ENCODE peak calls at places on chromosomes 1 and 21, in eight cellular contexts. One of them, this sample, is unnamed.

GRCh38 chr1:180863158-180863775 is 49.4 kb upstream of the KIAA1614 start:
- DNase-seq in ovary: no peak
- DNase-seq in HCT116: peak; percentile 43
- DNase-seq in breast epithelium: no peak
- DNase-seq in NB4: peak; percentile 45
- DNase-seq in gastrocnemius medialis: no peak
- DNase-seq in spleen: no peak
- DNase-seq in stomach: no peak
- DNase-seq in this sample: no peak

GRCh38 chr1:2276803-2277580 is 48.9 kb downstream of the SKI start:
- DNase-seq in ovary: no peak
- DNase-seq in HCT116: no peak
- DNase-seq in breast epithelium: no peak
- DNase-seq in NB4: no peak
- DNase-seq in gastrocnemius medialis: no peak
- DNase-seq in spleen: no peak
- DNase-seq in stomach: no peak
- DNase-seq in this sample: no peak

GRCh38 chr1:70156529-70157120 is 48.8 kb downstream of the LRRC40 start:
- DNase-seq in ovary: no peak
- DNase-seq in HCT116: no peak
- DNase-seq in breast epithelium: no peak
- DNase-seq in NB4: no peak
- DNase-seq in gastrocnemius medialis: no peak
- DNase-seq in spleen: no peak
- DNase-seq in stomach: no peak
- DNase-seq in this sample: no peak

GRCh38 chr1:67970088-67970487 is 80.3 kb downstream of the DIRAS3 start:
- DNase-seq in ovary: no peak
- DNase-seq in HCT116: peak; percentile 63
- DNase-seq in breast epithelium: no peak
- DNase-seq in NB4: no peak
- DNase-seq in gastrocnemius medialis: no peak
- DNase-seq in spleen: no peak
- DNase-seq in stomach: no peak
- DNase-seq in this sample: no peak

GRCh38 chr21:35136586-35137254 is 87.6 kb upstream of the RUNX1 start:
- DNase-seq in ovary: no peak
- DNase-seq in HCT116: peak; percentile 72
- DNase-seq in breast epithelium: no peak
- DNase-seq in NB4: no peak
- DNase-seq in gastrocnemius medialis: no peak
- DNase-seq in spleen: no peak
- DNase-seq in stomach: peak; percentile 31
- DNase-seq in this sample: peak; percentile 63

GRCh38 chr1:107076846-107077245 is 20.4 kb downstream of the PRMT6 start:
- DNase-seq in ovary: no peak
- DNase-seq in HCT116: peak; percentile 26
- DNase-seq in breast epithelium: no peak
- DNase-seq in NB4: peak; percentile 36
- DNase-seq in gastrocnemius medialis: no peak
- DNase-seq in spleen: no peak
- DNase-seq in stomach: no peak
- DNase-seq in this sample: peak; percentile 43

GRCh38 chr1:175824079-175824478 is 80.7 kb upstream of the TNR start:
- DNase-seq in ovary: no peak
- DNase-seq in HCT116: no peak
- DNase-seq in breast epithelium: no peak
- DNase-seq in NB4: peak; percentile 25
- DNase-seq in gastrocnemius medialis: no peak
- DNase-seq in spleen: no peak
- DNase-seq in stomach: no peak
- DNase-seq in this sample: no peak

GRCh38 chr21:27590271-27590670 is 623.4 kb upstream of the ADAMTS5 start:
- DNase-seq in ovary: no peak
- DNase-seq in HCT116: no peak
- DNase-seq in breast epithelium: no peak
- DNase-seq in NB4: peak; percentile 14
- DNase-seq in gastrocnemius medialis: peak; percentile 23
- DNase-seq in spleen: no peak
- DNase-seq in stomach: no peak
- DNase-seq in this sample: peak; percentile 37

GRCh38 chr1:179251675-179252074 is 22.2 kb upstream of the ABL2 start:
- DNase-seq in ovary: no peak
- DNase-seq in HCT116: no peak
- DNase-seq in breast epithelium: no peak
- DNase-seq in NB4: peak; percentile 39
- DNase-seq in gastrocnemius medialis: no peak
- DNase-seq in spleen: no peak
- DNase-seq in stomach: no peak
- DNase-seq in this sample: peak; percentile 19

GRCh38 chr1:170619167-170620030 is 44.5 kb upstream of the PRRX1 start:
- DNase-seq in ovary: no peak
- DNase-seq in HCT116: no peak
- DNase-seq in breast epithelium: no peak
- DNase-seq in NB4: no peak
- DNase-seq in gastrocnemius medialis: peak; percentile 22
- DNase-seq in spleen: no peak
- DNase-seq in stomach: no peak
- DNase-seq in this sample: peak; percentile 6

GRCh38 chr1:98034505-98034904 is 113.7 kb upstream of the DPYD start:
- DNase-seq in ovary: no peak
- DNase-seq in HCT116: no peak
- DNase-seq in breast epithelium: no peak
- DNase-seq in NB4: no peak
- DNase-seq in gastrocnemius medialis: no peak
- DNase-seq in spleen: no peak
- DNase-seq in stomach: no peak
- DNase-seq in this sample: no peak

GRCh38 chr1:59498640-59499039 is 201.7 kb downstream of the FGGY start:
- DNase-seq in ovary: no peak
- DNase-seq in HCT116: no peak
- DNase-seq in breast epithelium: no peak
- DNase-seq in NB4: peak; percentile 51
- DNase-seq in gastrocnemius medialis: no peak
- DNase-seq in spleen: no peak
- DNase-seq in stomach: no peak
- DNase-seq in this sample: no peak

GRCh38 chr1:40039245-40039756 is 1.2 kb upstream of the CAP1 start:
- DNase-seq in ovary: no peak
- DNase-seq in HCT116: no peak
- DNase-seq in breast epithelium: no peak
- DNase-seq in NB4: peak; percentile 88
- DNase-seq in gastrocnemius medialis: no peak
- DNase-seq in spleen: no peak
- DNase-seq in stomach: no peak
- DNase-seq in this sample: no peak

GRCh38 chr1:22710688-22711024 is at the start of gene EPHB2:
- DNase-seq in ovary: peak; percentile 71
- DNase-seq in HCT116: no peak
- DNase-seq in breast epithelium: no peak
- DNase-seq in NB4: peak; percentile 55
- DNase-seq in gastrocnemius medialis: no peak
- DNase-seq in spleen: no peak
- DNase-seq in stomach: peak; percentile 27
- DNase-seq in this sample: peak; percentile 56

GRCh38 chr1:156126043-156126700 is 11.7 kb downstream of the LMNA start:
- DNase-seq in ovary: peak; percentile 93
- DNase-seq in HCT116: peak; percentile 91
- DNase-seq in breast epithelium: peak; percentile 87
- DNase-seq in NB4: peak; percentile 99
- DNase-seq in gastrocnemius medialis: peak; percentile 79
- DNase-seq in spleen: peak; percentile 85
- DNase-seq in stomach: peak; percentile 79
- DNase-seq in this sample: peak; percentile 84

GRCh38 chr1:234014208-234014607 is 109.7 kb downstream of the SLC35F3 start:
- DNase-seq in ovary: no peak
- DNase-seq in HCT116: no peak
- DNase-seq in breast epithelium: no peak
- DNase-seq in NB4: no peak
- DNase-seq in gastrocnemius medialis: no peak
- DNase-seq in spleen: no peak
- DNase-seq in stomach: no peak
- DNase-seq in this sample: no peak

GRCh38 chr1:161082483-161082882 is 6.9 kb downstream of the NECTIN4 start:
- DNase-seq in ovary: no peak
- DNase-seq in HCT116: no peak
- DNase-seq in breast epithelium: no peak
- DNase-seq in NB4: no peak
- DNase-seq in gastrocnemius medialis: no peak
- DNase-seq in spleen: no peak
- DNase-seq in stomach: no peak
- DNase-seq in this sample: no peak

GRCh38 chr1:161083743-161084084 is 5.6 kb downstream of the NECTIN4 start:
- DNase-seq in ovary: no peak
- DNase-seq in HCT116: no peak
- DNase-seq in breast epithelium: no peak
- DNase-seq in NB4: peak; percentile 68
- DNase-seq in gastrocnemius medialis: no peak
- DNase-seq in spleen: no peak
- DNase-seq in stomach: no peak
- DNase-seq in this sample: no peak

GRCh38 chr1:161084205-161084988 is 5.0 kb downstream of the NECTIN4 start:
- DNase-seq in ovary: no peak
- DNase-seq in HCT116: no peak
- DNase-seq in breast epithelium: no peak
- DNase-seq in NB4: no peak
- DNase-seq in gastrocnemius medialis: no peak
- DNase-seq in spleen: no peak
- DNase-seq in stomach: no peak
- DNase-seq in this sample: no peak

GRCh38 chr1:161081519-161081918 is 7.8 kb downstream of the NECTIN4 start:
- DNase-seq in ovary: no peak
- DNase-seq in HCT116: no peak
- DNase-seq in breast epithelium: no peak
- DNase-seq in NB4: no peak
- DNase-seq in gastrocnemius medialis: no peak
- DNase-seq in spleen: no peak
- DNase-seq in stomach: no peak
- DNase-seq in this sample: no peak

DNA sequence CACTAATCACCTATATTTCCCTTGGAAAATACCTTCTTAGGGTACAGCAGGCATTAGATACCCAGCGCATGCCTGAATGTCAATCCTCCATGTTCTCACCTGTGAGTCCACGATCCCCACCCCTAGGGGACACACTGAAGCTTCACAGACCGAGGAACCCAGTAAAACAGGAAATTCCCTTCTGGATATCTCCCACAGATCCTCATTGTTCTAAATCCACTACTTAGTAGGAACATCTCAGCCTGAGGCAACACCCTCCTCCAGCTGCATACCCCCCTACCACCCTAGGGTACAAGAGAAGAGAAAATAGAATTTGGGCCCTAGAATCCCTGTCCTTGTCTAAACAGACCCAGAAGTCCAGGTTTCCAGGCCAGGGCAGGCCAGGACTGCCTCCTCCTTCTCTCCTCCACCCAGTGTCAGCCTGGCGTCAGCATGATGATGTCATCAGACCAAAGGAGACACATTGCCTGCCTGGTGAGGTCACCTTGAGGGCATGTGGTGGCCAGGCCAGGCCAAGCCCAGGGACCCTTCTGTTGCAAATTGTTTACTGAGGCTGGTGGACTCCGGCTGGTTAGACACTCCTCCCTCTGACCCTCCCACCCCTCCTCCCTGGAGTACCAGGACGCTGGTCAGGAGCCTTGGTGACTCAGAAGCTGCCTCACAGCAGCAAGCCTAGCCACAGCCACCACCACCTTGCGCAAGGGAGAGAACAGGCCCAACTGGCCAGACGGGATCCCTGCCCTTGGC is 6.2 kb downstream of the NECTIN4 start:
- DNase-seq in ovary: no peak
- DNase-seq in HCT116: peak; percentile 89
- DNase-seq in breast epithelium: peak; percentile 96
- DNase-seq in NB4: peak; percentile 97
- DNase-seq in gastrocnemius medialis: peak; percentile 84
- DNase-seq in spleen: no peak
- DNase-seq in stomach: peak; percentile 94
- DNase-seq in this sample: peak; percentile 92
- TF ChIP-seq POLR2A in ovary: no peak
- TF ChIP-seq POLR2A in HCT116: no peak
- TF ChIP-seq POLR2A in breast epithelium: peak; percentile 24
- TF ChIP-seq POLR2A in NB4: no peak
- TF ChIP-seq POLR2A in gastrocnemius medialis: no peak
- TF ChIP-seq POLR2A in spleen: no peak
- TF ChIP-seq POLR2A in stomach: no peak
- TF ChIP-seq POLR2A in this sample: peak; percentile 40

GRCh38 chr1:13893456-13893855 is 193.5 kb downstream of the PRDM2 start:
- DNase-seq in ovary: no peak
- DNase-seq in HCT116: no peak
- DNase-seq in breast epithelium: no peak
- DNase-seq in NB4: no peak
- DNase-seq in gastrocnemius medialis: no peak
- DNase-seq in spleen: no peak
- DNase-seq in stomach: no peak
- DNase-seq in this sample: no peak
- TF ChIP-seq POLR2A in ovary: no peak
- TF ChIP-seq POLR2A in HCT116: no peak
- TF ChIP-seq POLR2A in breast epithelium: no peak
- TF ChIP-seq POLR2A in NB4: no peak
- TF ChIP-seq POLR2A in gastrocnemius medialis: no peak
- TF ChIP-seq POLR2A in spleen: no peak
- TF ChIP-seq POLR2A in stomach: no peak
- TF ChIP-seq POLR2A in this sample: no peak

GRCh38 chr1:9687120-9687875 is 35.8 kb downstream of the PIK3CD start:
- DNase-seq in ovary: peak; percentile 67
- DNase-seq in HCT116: no peak
- DNase-seq in breast epithelium: no peak
- DNase-seq in NB4: peak; percentile 91
- DNase-seq in gastrocnemius medialis: no peak
- DNase-seq in spleen: peak; percentile 87
- DNase-seq in stomach: peak; percentile 60
- DNase-seq in this sample: peak; percentile 55
- TF ChIP-seq POLR2A in ovary: no peak
- TF ChIP-seq POLR2A in HCT116: peak; percentile 34
- TF ChIP-seq POLR2A in breast epithelium: no peak
- TF ChIP-seq POLR2A in NB4: no peak
- TF ChIP-seq POLR2A in gastrocnemius medialis: no peak
- TF ChIP-seq POLR2A in spleen: no peak
- TF ChIP-seq POLR2A in stomach: no peak
- TF ChIP-seq POLR2A in this sample: no peak

GRCh38 chr1:42453386-42453785 is 2.4 kb downstream of the ZMYND12 start:
- DNase-seq in ovary: no peak
- DNase-seq in HCT116: no peak
- DNase-seq in breast epithelium: no peak
- DNase-seq in NB4: no peak
- DNase-seq in gastrocnemius medialis: no peak
- DNase-seq in spleen: no peak
- DNase-seq in stomach: no peak
- DNase-seq in this sample: no peak

GRCh38 chr1:42454409-42454808 is 1.4 kb downstream of the ZMYND12 start:
- DNase-seq in ovary: no peak
- DNase-seq in HCT116: no peak
- DNase-seq in breast epithelium: no peak
- DNase-seq in NB4: no peak
- DNase-seq in gastrocnemius medialis: no peak
- DNase-seq in spleen: no peak
- DNase-seq in stomach: no peak
- DNase-seq in this sample: no peak

GRCh38 chr1:42456754-42457089 is 379 bp downstream of the PPCS start:
- DNase-seq in ovary: no peak
- DNase-seq in HCT116: no peak
- DNase-seq in breast epithelium: no peak
- DNase-seq in NB4: peak; percentile 83
- DNase-seq in gastrocnemius medialis: peak; percentile 17
- DNase-seq in spleen: no peak
- DNase-seq in stomach: peak; percentile 63
- DNase-seq in this sample: peak; percentile 37

GRCh38 chr1:42456010-42456753 is at the start of the genes PPCS and ZMYND12:
- DNase-seq in ovary: peak; percentile 88
- DNase-seq in HCT116: peak; percentile 75
- DNase-seq in breast epithelium: peak; percentile 82
- DNase-seq in NB4: peak; percentile 95
- DNase-seq in gastrocnemius medialis: peak; percentile 79
- DNase-seq in spleen: peak; percentile 97
- DNase-seq in stomach: peak; percentile 93
- DNase-seq in this sample: peak; percentile 61
- TF ChIP-seq POLR2A in ovary: peak; percentile 34
- TF ChIP-seq POLR2A in HCT116: peak; percentile 66
- TF ChIP-seq POLR2A in breast epithelium: peak; percentile 69
- TF ChIP-seq POLR2A in NB4: peak; percentile 84
- TF ChIP-seq POLR2A in gastrocnemius medialis: no peak
- TF ChIP-seq POLR2A in spleen: peak; percentile 84
- TF ChIP-seq POLR2A in stomach: no peak
- TF ChIP-seq POLR2A in this sample: peak; percentile 72